ENCODE peak calls at places on chromosome 10, in five cellular contexts. E is EL, X is stomach, F is Panc1, H is HL-60. S is an unnamed sample.

GRCh38 chr10:110947061-110947595 is 27.7 kb downstream of the SHOC2 start:
- DNase-seq in E (peak), X (no peak), F (no peak), H (no peak), S (no peak)

GRCh38 chr10:73339436-73339835 is 19.2 kb downstream of the CFAP70 start:
- DNase-seq in E (no peak), X (no peak), F (no peak), H (no peak), S (no peak)

GRCh38 chr10:77478248-77478963 is 159.2 kb downstream of the KCNMA1 start:
- DNase-seq in E (peak), X (no peak), F (peak), H (no peak), S (no peak)

GRCh38 chr10:20963056-20963455 is 65.9 kb upstream of the NEBL start:
- DNase-seq in E (no peak), X (no peak), F (no peak), H (no peak), S (no peak)

GRCh38 chr10:117345143-117345542 is 30.1 kb downstream of the PDZD8 start:
- DNase-seq in E (peak), X (no peak), F (no peak), H (no peak), S (no peak)

GRCh38 chr10:78805176-78805575 is 263.6 kb upstream of the ZMIZ1 start:
- DNase-seq in E (peak), X (peak), F (no peak), H (no peak), S (peak)

GRCh38 chr10:85863301-85864172 is 503.1 kb downstream of the GRID1 start:
- DNase-seq in E (no peak), X (no peak), F (no peak), H (no peak), S (no peak)

GRCh38 chr10:21399392-21400015 is 126.0 kb downstream of the SKIDA1 start:
- DNase-seq in E (peak), X (no peak), F (no peak), H (no peak), S (no peak)

GRCh38 chr10:77374189-77374656 is 263.4 kb downstream of the KCNMA1 start:
- DNase-seq in E (no peak), X (no peak), F (no peak), H (no peak), S (no peak)

GRCh38 chr10:126569513-126570447 is 100.7 kb downstream of the C10orf90 start:
- DNase-seq in E (peak), X (no peak), F (peak), H (no peak), S (no peak)

S was measured in HuH-7.